ENCODE peak calls at places on chromosomes 2 and 18, in five cellular contexts. X is tibial nerve; V is kidney tubule cell; O is GM04504; P is activated T-helper 9 cell treated with anti-CD3 and anti-CD28 coated beads, Interleukin-2, amount 50 U/mL, for 16 hours. R is an unnamed sample.
A peak's percentile ranks its signal among the peaks of the same experiment; 100 is the strongest.

GRCh38 chr2:190697421-190697820 is 48.5 kb downstream of the NAB1 start:
- DNase-seq in X (no peak), V (no peak), O (no peak), P (no peak), R (no peak)

GRCh38 chr2:74399785-74400184 is 19.7 kb upstream of the DCTN1 start:
- DNase-seq in X (no peak), V (peak; percentile 33), O (no peak), P (no peak), R (no peak)

GRCh38 chr2:133579295-133579694 is 11.0 kb upstream of the NCKAP5 start:
- DNase-seq in X (peak; percentile 37), V (peak; percentile 43), O (no peak), P (no peak), R (no peak)

GRCh38 chr2:217823626-217824025 is 179.2 kb downstream of the TNS1 start:
- DNase-seq in X (no peak), V (no peak), O (no peak), P (no peak), R (no peak)

GRCh38 chr2:166651991-166652390 is 157.9 kb upstream of the SCN7A start:
- DNase-seq in X (no peak), V (no peak), O (no peak), P (no peak), R (no peak)

GRCh38 chr18:12703714-12704113 is 872 bp downstream of the PSMG2 start:
- DNase-seq in X (no peak), V (peak; percentile 38), O (no peak), P (no peak), R (no peak)

GRCh38 chr2:52431352-52431760 is 1336.2 kb upstream of the CHAC2 start:
- DNase-seq in X (no peak), V (no peak), O (no peak), P (no peak), R (no peak)

GRCh38 chr2:26477126-26477910 is 606 bp downstream of the OTOF start:
- DNase-seq in X (no peak), V (no peak), O (no peak), P (no peak), R (no peak)

GRCh38 chr18:37430346-37431076 is 135.1 kb downstream of the CELF4 start:
- DNase-seq in X (no peak), V (no peak), O (no peak), P (no peak), R (no peak)

GRCh38 chr18:62784966-62785413 is 69.6 kb downstream of the PHLPP1 start:
- DNase-seq in X (peak; percentile 27), V (peak; percentile 24), O (no peak), P (no peak), R (peak; percentile 36)

GRCh38 chr2:48633143-48633542 is 15.5 kb downstream of the GTF2A1L start:
- DNase-seq in X (no peak), V (no peak), O (no peak), P (no peak), R (no peak)

GRCh38 chr2:110639972-110640371 is 37.9 kb downstream of the BUB1 start:
- DNase-seq in X (no peak), V (no peak), O (no peak), P (no peak), R (no peak)

GRCh38 chr2:120552800-120553471 is 182.7 kb upstream of the GLI2 start:
- DNase-seq in X (peak; percentile 53), V (peak; percentile 87), O (peak; percentile 74), P (no peak), R (no peak)

GRCh38 chr2:203918264-203918663 is 18.3 kb upstream of the ICOS start:
- DNase-seq in X (no peak), V (no peak), O (no peak), P (no peak), R (no peak)

GRCh38 chr2:26936855-26937254 is 33.6 kb upstream of the MAPRE3 start:
- DNase-seq in X (no peak), V (no peak), O (no peak), P (no peak), R (no peak)

GRCh38 chr2:86280191-86280667 is 57.2 kb downstream of the REEP1 start:
- DNase-seq in X (no peak), V (peak; percentile 11), O (no peak), P (no peak), R (no peak)

GRCh38 chr2:79585701-79586428 is 73.0 kb downstream of the CTNNA2 start:
- DNase-seq in X (no peak), V (peak; percentile 80), O (peak; percentile 15), P (no peak), R (no peak)

GRCh38 chr2:65435625-65436168 is 3.3 kb upstream of the SPRED2 start:
- DNase-seq in X (peak; percentile 73), V (peak; percentile 78), O (peak; percentile 81), P (peak; percentile 24), R (peak; percentile 50)

GRCh38 chr2:24825883-24826800 is 32.9 kb downstream of the CENPO start:
- DNase-seq in X (no peak), V (peak; percentile 23), O (no peak), P (no peak), R (no peak)

GRCh38 chr2:63662028-63662804 is 73.5 kb downstream of the MDH1 start:
- DNase-seq in X (no peak), V (no peak), O (no peak), P (no peak), R (no peak)

GRCh38 chr2:231684314-231685223 is 23.8 kb upstream of the PTMA start:
- DNase-seq in X (no peak), V (no peak), O (no peak), P (no peak), R (no peak)

GRCh38 chr2:216081487-216082387 is at the start of the genes PECR and TMEM169:
- DNase-seq in X (peak; percentile 62), V (peak; percentile 73), O (no peak), P (peak; percentile 72), R (no peak)

GRCh38 chr2:84546551-84546950 is 30.3 kb downstream of the DNAH6 start:
- DNase-seq in X (no peak), V (no peak), O (no peak), P (no peak), R (no peak)

GRCh38 chr2:182381225-182381624 is 45.6 kb downstream of the PDE1A start:
- DNase-seq in X (no peak), V (no peak), O (no peak), P (no peak), R (no peak)

GRCh38 chr2:197011777-197012641 is 85.5 kb upstream of the PGAP1 start:
- DNase-seq in X (peak; percentile 22), V (peak; percentile 50), O (no peak), P (no peak), R (no peak)

GRCh38 chr2:121075006-121075545 is 209.9 kb downstream of the TFCP2L1 start:
- DNase-seq in X (peak; percentile 19), V (peak; percentile 98), O (peak; percentile 78), P (no peak), R (peak; percentile 77)

GRCh38 chr18:47997338-47997780 is 66.9 kb upstream of the SMAD2 start:
- DNase-seq in X (no peak), V (peak; percentile 47), O (no peak), P (no peak), R (no peak)

GRCh38 chr2:172281648-172282576 is 145.5 kb upstream of the ITGA6 start:
- DNase-seq in X (no peak), V (peak; percentile 68), O (peak; percentile 48), P (no peak), R (peak; percentile 67)

GRCh38 chr2:239767016-239767905 is 257.9 kb downstream of the NDUFA10 start:
- DNase-seq in X (no peak), V (no peak), O (no peak), P (no peak), R (no peak)

R was measured in AG04449.